ENCODE peak calls at places on chromosomes 6 and 20, in four cellular contexts. One of them, this sample, is unnamed.

GRCh38 chr6:41932378-41932777 is 9.2 kb downstream of the CCND3 start:
- DNase-seq in stromal cell of bone marrow: no peak
- DNase-seq in hepatocyte: no peak
- DNase-seq in C1 segment of cervical spinal cord: no peak
- DNase-seq in this sample: no peak

GRCh38 chr20:38225900-38226263 is 34.7 kb downstream of the KIAA1755 start:
- DNase-seq in stromal cell of bone marrow: no peak
- DNase-seq in C1 segment of cervical spinal cord: no peak
- DNase-seq in hepatocyte: no peak
- DNase-seq in this sample: no peak

GRCh38 chr20:15196580-15197255 is 859.3 kb upstream of the FLRT3 start:
- DNase-seq in hepatocyte: no peak
- DNase-seq in C1 segment of cervical spinal cord: no peak
- DNase-seq in stromal cell of bone marrow: no peak
- DNase-seq in this sample: no peak

GRCh38 chr6:2632368-2632767 is 118.4 kb downstream of the MYLK4 start:
- DNase-seq in hepatocyte: no peak
- DNase-seq in stromal cell of bone marrow: no peak
- DNase-seq in C1 segment of cervical spinal cord: peak; percentile 29
- DNase-seq in this sample: no peak

GRCh38 chr6:72446427-72446826 is 175.4 kb upstream of the KCNQ5 start:
- DNase-seq in hepatocyte: peak; percentile 7
- DNase-seq in C1 segment of cervical spinal cord: no peak
- DNase-seq in stromal cell of bone marrow: no peak
- DNase-seq in this sample: no peak

GRCh38 chr20:51807864-51808263 is 5.5 kb upstream of the SALL4 start:
- DNase-seq in stromal cell of bone marrow: no peak
- DNase-seq in hepatocyte: no peak
- DNase-seq in C1 segment of cervical spinal cord: no peak
- DNase-seq in this sample: no peak

GRCh38 chr6:45577836-45578504 is 200.2 kb upstream of the SUPT3H start:
- DNase-seq in hepatocyte: no peak
- DNase-seq in C1 segment of cervical spinal cord: no peak
- DNase-seq in stromal cell of bone marrow: peak; percentile 14
- DNase-seq in this sample: no peak

GRCh38 chr6:122839477-122839876 is 50.4 kb downstream of the SMPDL3A start:
- DNase-seq in C1 segment of cervical spinal cord: peak; percentile 41
- DNase-seq in stromal cell of bone marrow: peak; percentile 27
- DNase-seq in hepatocyte: peak; percentile 79
- DNase-seq in this sample: peak; percentile 74

GRCh38 chr6:136508701-136509387 is 41.4 kb downstream of the MAP7 start:
- DNase-seq in hepatocyte: no peak
- DNase-seq in stromal cell of bone marrow: no peak
- DNase-seq in C1 segment of cervical spinal cord: no peak
- DNase-seq in this sample: no peak

GRCh38 chr6:160049346-160049745 is 72.3 kb upstream of the SLC22A1 start:
- DNase-seq in C1 segment of cervical spinal cord: no peak
- DNase-seq in stromal cell of bone marrow: no peak
- DNase-seq in hepatocyte: no peak
- DNase-seq in this sample: no peak

GRCh38 chr6:136784910-136785746 is 7.1 kb downstream of the MAP3K5 start:
- DNase-seq in hepatocyte: no peak
- DNase-seq in C1 segment of cervical spinal cord: peak; percentile 31
- DNase-seq in stromal cell of bone marrow: no peak
- DNase-seq in this sample: no peak

GRCh38 chr20:45508068-45508886 is 7.1 kb downstream of the SPINT3 start:
- DNase-seq in stromal cell of bone marrow: no peak
- DNase-seq in C1 segment of cervical spinal cord: no peak
- DNase-seq in hepatocyte: no peak
- DNase-seq in this sample: no peak

GRCh38 chr6:169253745-169254238 is at the start of gene THBS2:
- DNase-seq in hepatocyte: peak; percentile 43
- DNase-seq in C1 segment of cervical spinal cord: peak; percentile 63
- DNase-seq in stromal cell of bone marrow: peak; percentile 97
- DNase-seq in this sample: no peak

GRCh38 chr6:8074213-8074612 is 10.0 kb upstream of the BLOC1S5 start:
- DNase-seq in hepatocyte: no peak
- DNase-seq in C1 segment of cervical spinal cord: no peak
- DNase-seq in stromal cell of bone marrow: no peak
- DNase-seq in this sample: no peak

GRCh38 chr20:9087531-9088217 is 18.8 kb downstream of the PLCB4 start:
- DNase-seq in stromal cell of bone marrow: no peak
- DNase-seq in hepatocyte: no peak
- DNase-seq in C1 segment of cervical spinal cord: no peak
- DNase-seq in this sample: no peak

GRCh38 chr6:7684076-7684475 is 41.8 kb upstream of the BMP6 start:
- DNase-seq in C1 segment of cervical spinal cord: no peak
- DNase-seq in stromal cell of bone marrow: no peak
- DNase-seq in hepatocyte: no peak
- DNase-seq in this sample: no peak

GRCh38 chr20:1503564-1504227 is 12.5 kb upstream of the SIRPB2 start:
- DNase-seq in stromal cell of bone marrow: peak; percentile 82
- DNase-seq in C1 segment of cervical spinal cord: peak; percentile 45
- DNase-seq in hepatocyte: peak; percentile 92
- DNase-seq in this sample: peak; percentile 64

GRCh38 chr20:43838703-43839060 is 76.0 kb upstream of the TOX2 start:
- DNase-seq in stromal cell of bone marrow: no peak
- DNase-seq in C1 segment of cervical spinal cord: no peak
- DNase-seq in hepatocyte: no peak
- DNase-seq in this sample: no peak

GRCh38 chr6:29230666-29231065 is 60.0 kb downstream of the OR2J2 start:
- DNase-seq in hepatocyte: no peak
- DNase-seq in C1 segment of cervical spinal cord: no peak
- DNase-seq in stromal cell of bone marrow: no peak
- DNase-seq in this sample: no peak

GRCh38 chr6:139872635-139873034 is 498.2 kb upstream of the CITED2 start:
- DNase-seq in hepatocyte: peak; percentile 21
- DNase-seq in C1 segment of cervical spinal cord: no peak
- DNase-seq in stromal cell of bone marrow: no peak
- DNase-seq in this sample: no peak

GRCh38 chr20:39985276-39985675 is 703.8 kb downstream of the MAFB start:
- DNase-seq in hepatocyte: no peak
- DNase-seq in C1 segment of cervical spinal cord: no peak
- DNase-seq in stromal cell of bone marrow: no peak
- DNase-seq in this sample: no peak

GRCh38 chr20:25987073-25987927 is 290.6 kb upstream of the ZNF337 start:
- DNase-seq in stromal cell of bone marrow: peak; percentile 9
- DNase-seq in hepatocyte: peak; percentile 46
- DNase-seq in C1 segment of cervical spinal cord: peak; percentile 65
- DNase-seq in this sample: peak; percentile 62

GRCh38 chr6:80541186-80541585 is 434.7 kb downstream of the BCKDHB start:
- DNase-seq in C1 segment of cervical spinal cord: no peak
- DNase-seq in hepatocyte: no peak
- DNase-seq in stromal cell of bone marrow: no peak
- DNase-seq in this sample: no peak

GRCh38 chr20:6160736-6161135 is 37.9 kb upstream of the FERMT1 start:
- DNase-seq in hepatocyte: no peak
- DNase-seq in stromal cell of bone marrow: no peak
- DNase-seq in C1 segment of cervical spinal cord: no peak
- DNase-seq in this sample: no peak

GRCh38 chr20:57071283-57071701 is 195.1 kb downstream of the BMP7 start:
- DNase-seq in C1 segment of cervical spinal cord: no peak
- DNase-seq in stromal cell of bone marrow: no peak
- DNase-seq in hepatocyte: peak; percentile 74
- DNase-seq in this sample: no peak

GRCh38 chr6:108463789-108464188 is 96.9 kb upstream of the FOXO3 start:
- DNase-seq in stromal cell of bone marrow: no peak
- DNase-seq in hepatocyte: peak; percentile 28
- DNase-seq in C1 segment of cervical spinal cord: no peak
- DNase-seq in this sample: no peak

GRCh38 chr20:63877755-63878470 is 12.8 kb downstream of the TPD52L2 start:
- DNase-seq in C1 segment of cervical spinal cord: no peak
- DNase-seq in hepatocyte: no peak
- DNase-seq in stromal cell of bone marrow: no peak
- DNase-seq in this sample: no peak